ENCODE peak calls at places on chromosomes 11 and 22, in ten cellular contexts. One of them, this sample, is unnamed.

GRCh38 chr22:22555596-22555995 is 3.5 kb downstream of the PRAME start:
- DNase-seq in AML-193: no peak
- DNase-seq in stimulated activated CD8-positive, alpha-beta memory T cell treated with anti-CD3 and anti-CD28 coated beads, Interleukin-4, amount 100 ng/mL, for 1 hour: no peak
- DNase-seq in kidney glomerular epithelial cell: no peak
- DNase-seq in posterior vena cava: no peak
- DNase-seq in T-helper 1 cell: no peak
- DNase-seq in cardiac fibroblast: no peak
- DNase-seq in lower lobe of right lung: no peak
- DNase-seq in T1000: no peak
- DNase-seq in glutamatergic neuron: no peak
- DNase-seq in this sample: no peak

GRCh38 chr22:47291565-47292495 is 529.4 kb downstream of the TBC1D22A start:
- DNase-seq in AML-193: no peak
- DNase-seq in posterior vena cava: no peak
- DNase-seq in glutamatergic neuron: no peak
- DNase-seq in kidney glomerular epithelial cell: no peak
- DNase-seq in stimulated activated CD8-positive, alpha-beta memory T cell treated with anti-CD3 and anti-CD28 coated beads, Interleukin-4, amount 100 ng/mL, for 1 hour: no peak
- DNase-seq in T-helper 1 cell: no peak
- DNase-seq in cardiac fibroblast: no peak
- DNase-seq in T1000: no peak
- DNase-seq in lower lobe of right lung: no peak
- DNase-seq in this sample: no peak

GRCh38 chr11:6599884-6600390 is 3.5 kb downstream of the RRP8 start:
- DNase-seq in posterior vena cava: no peak
- DNase-seq in T1000: no peak
- DNase-seq in T-helper 1 cell: no peak
- DNase-seq in lower lobe of right lung: no peak
- DNase-seq in AML-193: no peak
- DNase-seq in cardiac fibroblast: no peak
- DNase-seq in stimulated activated CD8-positive, alpha-beta memory T cell treated with anti-CD3 and anti-CD28 coated beads, Interleukin-4, amount 100 ng/mL, for 1 hour: no peak
- DNase-seq in kidney glomerular epithelial cell: no peak
- DNase-seq in glutamatergic neuron: no peak
- DNase-seq in this sample: no peak

GRCh38 chr11:87428266-87428665 is 390.5 kb downstream of the TMEM135 start:
- DNase-seq in lower lobe of right lung: no peak
- DNase-seq in glutamatergic neuron: no peak
- DNase-seq in T1000: no peak
- DNase-seq in posterior vena cava: no peak
- DNase-seq in T-helper 1 cell: no peak
- DNase-seq in kidney glomerular epithelial cell: no peak
- DNase-seq in AML-193: no peak
- DNase-seq in stimulated activated CD8-positive, alpha-beta memory T cell treated with anti-CD3 and anti-CD28 coated beads, Interleukin-4, amount 100 ng/mL, for 1 hour: no peak
- DNase-seq in cardiac fibroblast: no peak
- DNase-seq in this sample: no peak

GRCh38 chr11:87779276-87780067 is 395.8 kb downstream of the RAB38 start:
- DNase-seq in posterior vena cava: no peak
- DNase-seq in stimulated activated CD8-positive, alpha-beta memory T cell treated with anti-CD3 and anti-CD28 coated beads, Interleukin-4, amount 100 ng/mL, for 1 hour: no peak
- DNase-seq in kidney glomerular epithelial cell: no peak
- DNase-seq in lower lobe of right lung: no peak
- DNase-seq in cardiac fibroblast: no peak
- DNase-seq in AML-193: no peak
- DNase-seq in glutamatergic neuron: no peak
- DNase-seq in T-helper 1 cell: no peak
- DNase-seq in T1000: no peak
- DNase-seq in this sample: no peak

GRCh38 chr11:9535189-9535781 is 38.2 kb upstream of the WEE1 start:
- DNase-seq in stimulated activated CD8-positive, alpha-beta memory T cell treated with anti-CD3 and anti-CD28 coated beads, Interleukin-4, amount 100 ng/mL, for 1 hour: peak; percentile 69
- DNase-seq in T1000: no peak
- DNase-seq in lower lobe of right lung: peak; percentile 86
- DNase-seq in cardiac fibroblast: peak; percentile 94
- DNase-seq in kidney glomerular epithelial cell: peak; percentile 10
- DNase-seq in posterior vena cava: peak; percentile 93
- DNase-seq in glutamatergic neuron: peak; percentile 82
- DNase-seq in T-helper 1 cell: peak; percentile 73
- DNase-seq in AML-193: peak; percentile 96
- DNase-seq in this sample: peak; percentile 86

GRCh38 chr11:7004482-7004881 is 15.7 kb downstream of the ZNF214 start:
- DNase-seq in T1000: peak; percentile 11
- DNase-seq in AML-193: no peak
- DNase-seq in kidney glomerular epithelial cell: no peak
- DNase-seq in lower lobe of right lung: no peak
- DNase-seq in T-helper 1 cell: no peak
- DNase-seq in cardiac fibroblast: peak; percentile 35
- DNase-seq in posterior vena cava: no peak
- DNase-seq in glutamatergic neuron: no peak
- DNase-seq in stimulated activated CD8-positive, alpha-beta memory T cell treated with anti-CD3 and anti-CD28 coated beads, Interleukin-4, amount 100 ng/mL, for 1 hour: no peak
- DNase-seq in this sample: no peak

GRCh38 chr22:35335936-35336781 is 36.5 kb downstream of the TOM1 start:
- DNase-seq in AML-193: no peak
- DNase-seq in glutamatergic neuron: no peak
- DNase-seq in kidney glomerular epithelial cell: no peak
- DNase-seq in lower lobe of right lung: no peak
- DNase-seq in stimulated activated CD8-positive, alpha-beta memory T cell treated with anti-CD3 and anti-CD28 coated beads, Interleukin-4, amount 100 ng/mL, for 1 hour: no peak
- DNase-seq in cardiac fibroblast: no peak
- DNase-seq in posterior vena cava: no peak
- DNase-seq in T1000: no peak
- DNase-seq in T-helper 1 cell: no peak
- DNase-seq in this sample: no peak

GRCh38 chr11:109604506-109604905 is 182.5 kb downstream of the C11orf87 start:
- DNase-seq in cardiac fibroblast: peak; percentile 23
- DNase-seq in T1000: no peak
- DNase-seq in glutamatergic neuron: no peak
- DNase-seq in T-helper 1 cell: no peak
- DNase-seq in AML-193: no peak
- DNase-seq in stimulated activated CD8-positive, alpha-beta memory T cell treated with anti-CD3 and anti-CD28 coated beads, Interleukin-4, amount 100 ng/mL, for 1 hour: no peak
- DNase-seq in kidney glomerular epithelial cell: no peak
- DNase-seq in posterior vena cava: no peak
- DNase-seq in lower lobe of right lung: no peak
- DNase-seq in this sample: no peak

GRCh38 chr11:9489366-9489765 is 28.6 kb downstream of the ZNF143 start:
- DNase-seq in T1000: no peak
- DNase-seq in glutamatergic neuron: no peak
- DNase-seq in AML-193: no peak
- DNase-seq in kidney glomerular epithelial cell: no peak
- DNase-seq in stimulated activated CD8-positive, alpha-beta memory T cell treated with anti-CD3 and anti-CD28 coated beads, Interleukin-4, amount 100 ng/mL, for 1 hour: no peak
- DNase-seq in lower lobe of right lung: no peak
- DNase-seq in cardiac fibroblast: peak; percentile 44
- DNase-seq in T-helper 1 cell: no peak
- DNase-seq in posterior vena cava: no peak
- DNase-seq in this sample: no peak

This sample was measured in T-helper 9 cell.